ENCODE peak calls at places on chromosomes 13 and 19, in five cellular contexts. One of them, this sample, is unnamed.

GRCh38 chr19:35341565-35342225 is 6.0 kb upstream of the FFAR1 start:
- DNase-seq in hepatocyte: no peak
- DNase-seq in ascending aorta: no peak
- DNase-seq in Caco-2: no peak
- DNase-seq in fibroblast of mammary gland: no peak
- DNase-seq in this sample: no peak

GRCh38 chr19:49442354-49442753 is 1.0 kb upstream of the SLC17A7 start:
- DNase-seq in Caco-2: no peak
- DNase-seq in hepatocyte: no peak
- DNase-seq in ascending aorta: no peak
- DNase-seq in fibroblast of mammary gland: no peak
- DNase-seq in this sample: no peak

GRCh38 chr13:41500501-41500900 is 43.2 kb downstream of the RGCC start:
- DNase-seq in fibroblast of mammary gland: peak
- DNase-seq in ascending aorta: no peak
- DNase-seq in hepatocyte: no peak
- DNase-seq in Caco-2: no peak
- DNase-seq in this sample: no peak

GRCh38 chr19:47253970-47254369 is 2.4 kb upstream of the CCDC9 start:
- DNase-seq in fibroblast of mammary gland: no peak
- DNase-seq in ascending aorta: no peak
- DNase-seq in Caco-2: no peak
- DNase-seq in hepatocyte: no peak
- DNase-seq in this sample: no peak

GRCh38 chr19:5947435-5947834 is 30.5 kb downstream of the RANBP3 start:
- DNase-seq in Caco-2: no peak
- DNase-seq in fibroblast of mammary gland: peak
- DNase-seq in hepatocyte: peak
- DNase-seq in ascending aorta: peak
- DNase-seq in this sample: no peak

GRCh38 chr13:49996951-49997895 is at the start of gene TRIM13:
- DNase-seq in ascending aorta: peak
- DNase-seq in fibroblast of mammary gland: peak
- DNase-seq in Caco-2: peak
- DNase-seq in hepatocyte: peak
- DNase-seq in this sample: peak

GRCh38 chr19:49497047-49497789 is 984 bp downstream of the RPS11 start:
- DNase-seq in ascending aorta: peak
- DNase-seq in Caco-2: no peak
- DNase-seq in hepatocyte: peak
- DNase-seq in fibroblast of mammary gland: peak
- DNase-seq in this sample: no peak

GRCh38 chr19:5498817-5499535 is 43.8 kb downstream of the ZNRF4 start:
- DNase-seq in hepatocyte: no peak
- DNase-seq in Caco-2: no peak
- DNase-seq in fibroblast of mammary gland: no peak
- DNase-seq in ascending aorta: no peak
- DNase-seq in this sample: no peak

GRCh38 chr19:1054102-1055027 is 12.6 kb upstream of the ARHGAP45 start:
- DNase-seq in hepatocyte: no peak
- DNase-seq in ascending aorta: no peak
- DNase-seq in fibroblast of mammary gland: no peak
- DNase-seq in Caco-2: no peak
- DNase-seq in this sample: no peak

GRCh38 chr19:49492573-49493411 is 3.4 kb upstream of the RPS11 start:
- DNase-seq in Caco-2: no peak
- DNase-seq in ascending aorta: no peak
- DNase-seq in fibroblast of mammary gland: peak
- DNase-seq in hepatocyte: no peak
- DNase-seq in this sample: peak

GRCh38 chr19:49499030-49499670 is 2.9 kb downstream of the RPS11 start:
- DNase-seq in fibroblast of mammary gland: no peak
- DNase-seq in hepatocyte: no peak
- DNase-seq in ascending aorta: no peak
- DNase-seq in Caco-2: no peak
- DNase-seq in this sample: no peak

GRCh38 chr19:2103308-2103707 is 6.6 kb downstream of the IZUMO4 start:
- DNase-seq in hepatocyte: no peak
- DNase-seq in Caco-2: no peak
- DNase-seq in fibroblast of mammary gland: no peak
- DNase-seq in ascending aorta: no peak
- DNase-seq in this sample: no peak

GRCh38 chr13:62781866-62782265 is 1366.2 kb upstream of the PCDH20 start:
- DNase-seq in ascending aorta: no peak
- DNase-seq in fibroblast of mammary gland: no peak
- DNase-seq in hepatocyte: no peak
- DNase-seq in Caco-2: no peak
- DNase-seq in this sample: no peak

GRCh38 chr19:36771275-36772231 is 1.1 kb downstream of the ZNF850 start:
- DNase-seq in Caco-2: peak
- DNase-seq in ascending aorta: peak
- DNase-seq in fibroblast of mammary gland: peak
- DNase-seq in hepatocyte: peak
- DNase-seq in this sample: peak

GRCh38 chr13:23578411-23579071 is 8.3 kb downstream of the TNFRSF19 start:
- DNase-seq in hepatocyte: peak
- DNase-seq in Caco-2: peak
- DNase-seq in ascending aorta: peak
- DNase-seq in fibroblast of mammary gland: peak
- DNase-seq in this sample: no peak

GRCh38 chr13:32178763-32179162 is 136.4 kb downstream of the ZAR1L start:
- DNase-seq in fibroblast of mammary gland: no peak
- DNase-seq in hepatocyte: no peak
- DNase-seq in Caco-2: no peak
- DNase-seq in ascending aorta: no peak
- DNase-seq in this sample: no peak

GRCh38 chr19:53308339-53308811 is 25.2 kb upstream of the ZNF845 start:
- DNase-seq in fibroblast of mammary gland: peak
- DNase-seq in ascending aorta: no peak
- DNase-seq in Caco-2: no peak
- DNase-seq in hepatocyte: peak
- DNase-seq in this sample: no peak

GRCh38 chr19:43726736-43727592 is 11.1 kb downstream of the IRGC start:
- DNase-seq in Caco-2: no peak
- DNase-seq in fibroblast of mammary gland: peak
- DNase-seq in ascending aorta: no peak
- DNase-seq in hepatocyte: no peak
- DNase-seq in this sample: no peak

GRCh38 chr19:23981863-23982262 is 67.2 kb downstream of the ZNF726 start:
- DNase-seq in Caco-2: no peak
- DNase-seq in hepatocyte: no peak
- DNase-seq in fibroblast of mammary gland: no peak
- DNase-seq in ascending aorta: no peak
- DNase-seq in this sample: no peak

GRCh38 chr13:39765801-39766463 is 110.5 kb downstream of the COG6 start:
- DNase-seq in ascending aorta: no peak
- DNase-seq in hepatocyte: no peak
- DNase-seq in Caco-2: no peak
- DNase-seq in fibroblast of mammary gland: peak
- DNase-seq in this sample: no peak

GRCh38 chr13:87128006-87128405 is 543.2 kb upstream of the SLITRK5 start:
- DNase-seq in ascending aorta: no peak
- DNase-seq in fibroblast of mammary gland: peak
- DNase-seq in Caco-2: no peak
- DNase-seq in hepatocyte: no peak
- DNase-seq in this sample: no peak

DNA sequence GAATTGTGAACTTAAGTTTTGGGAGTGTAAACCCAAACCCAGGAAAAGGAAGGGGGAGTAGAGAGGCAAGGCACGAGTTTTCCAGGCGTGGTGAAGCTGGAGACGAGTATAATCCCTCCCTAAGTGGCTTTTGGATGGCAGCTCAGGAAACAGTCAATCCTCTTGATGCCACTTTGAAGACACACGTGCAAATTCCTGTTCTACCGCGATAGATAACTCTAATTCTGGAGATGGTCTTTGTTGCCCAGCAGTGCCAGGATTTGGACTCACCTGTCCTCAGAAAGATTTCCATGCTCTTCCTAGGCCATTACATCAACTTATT is 2.0 kb downstream of the HS6ST3 start:
- DNase-seq in fibroblast of mammary gland: no peak
- DNase-seq in hepatocyte: no peak
- DNase-seq in ascending aorta: no peak
- DNase-seq in Caco-2: no peak
- DNase-seq in this sample: no peak
- H3K4me3 ChIP-seq in fibroblast of mammary gland: no peak
- H3K4me3 ChIP-seq in hepatocyte: no peak
- H3K4me3 ChIP-seq in ascending aorta: peak
- H3K4me3 ChIP-seq in Caco-2: no peak
- H3K4me3 ChIP-seq in this sample: no peak

GRCh38 chr19:19758164-19758563 is 25.3 kb upstream of the ZNF14 start:
- DNase-seq in Caco-2: no peak
- DNase-seq in hepatocyte: no peak
- DNase-seq in fibroblast of mammary gland: no peak
- DNase-seq in ascending aorta: no peak
- DNase-seq in this sample: no peak
- TF ChIP-seq CTCF in Caco-2: no peak
- TF ChIP-seq CTCF in hepatocyte: no peak
- TF ChIP-seq CTCF in fibroblast of mammary gland: no peak
- TF ChIP-seq CTCF in ascending aorta: no peak
- TF ChIP-seq CTCF in this sample: no peak

DNA sequence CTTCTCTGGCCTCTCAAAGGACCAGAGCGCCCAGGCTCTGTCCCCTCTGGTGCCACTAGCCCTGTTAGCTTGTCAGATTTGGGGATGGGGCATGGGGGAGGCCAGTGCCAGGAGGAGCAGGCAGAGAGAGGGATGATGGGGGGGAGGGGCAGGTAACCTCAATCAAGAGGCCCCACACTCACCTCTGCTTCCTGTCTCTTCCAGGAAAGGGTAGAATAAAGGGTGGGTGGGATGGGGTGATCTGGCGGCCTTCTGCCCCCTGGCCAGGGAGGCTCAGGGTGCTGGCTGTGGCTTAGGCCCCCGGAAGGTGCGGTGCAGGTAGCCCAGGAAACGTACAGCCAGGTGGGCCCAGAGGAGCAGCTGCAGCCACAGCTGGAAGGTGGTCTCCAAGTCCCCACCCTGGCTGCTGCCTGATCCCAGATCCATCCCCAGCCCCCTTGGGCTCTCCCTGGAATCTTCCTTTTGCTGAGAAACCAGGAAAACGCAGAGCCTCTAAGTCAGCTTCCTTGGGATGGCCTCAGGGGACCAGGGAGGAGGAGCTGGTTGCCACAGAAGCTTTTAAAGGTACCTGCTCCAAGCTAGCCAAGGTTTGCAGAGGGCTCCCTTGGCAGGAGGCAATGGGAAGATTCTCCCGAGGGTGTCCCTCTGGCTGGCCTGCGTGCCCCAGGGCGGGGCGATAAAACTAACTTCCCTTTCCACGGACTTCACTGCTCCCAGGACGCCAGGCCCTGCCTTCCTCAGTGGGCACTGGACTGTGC is 5.3 kb downstream of the PRKACA start:
- DNase-seq in fibroblast of mammary gland: peak
- DNase-seq in hepatocyte: no peak
- DNase-seq in ascending aorta: no peak
- DNase-seq in Caco-2: no peak
- DNase-seq in this sample: no peak
- H3K4me3 ChIP-seq in fibroblast of mammary gland: no peak
- H3K4me3 ChIP-seq in hepatocyte: no peak
- H3K4me3 ChIP-seq in ascending aorta: peak
- H3K4me3 ChIP-seq in Caco-2: no peak
- H3K4me3 ChIP-seq in this sample: no peak

GRCh38 chr13:21259571-21260455 is 83.4 kb downstream of the MRPL57 start:
- DNase-seq in fibroblast of mammary gland: no peak
- DNase-seq in hepatocyte: no peak
- DNase-seq in Caco-2: no peak
- DNase-seq in ascending aorta: no peak
- DNase-seq in this sample: no peak
- TF ChIP-seq CTCF in fibroblast of mammary gland: no peak
- TF ChIP-seq CTCF in hepatocyte: no peak
- TF ChIP-seq CTCF in Caco-2: no peak
- TF ChIP-seq CTCF in ascending aorta: no peak
- TF ChIP-seq CTCF in this sample: no peak

GRCh38 chr19:56107626-56108351 is 13.3 kb downstream of the ZNF787 start:
- DNase-seq in ascending aorta: no peak
- DNase-seq in hepatocyte: no peak
- DNase-seq in Caco-2: no peak
- DNase-seq in fibroblast of mammary gland: no peak
- DNase-seq in this sample: no peak

GRCh38 chr19:56110515-56111448 is 10.3 kb downstream of the ZNF787 start:
- DNase-seq in hepatocyte: peak
- DNase-seq in ascending aorta: no peak
- DNase-seq in Caco-2: no peak
- DNase-seq in fibroblast of mammary gland: peak
- DNase-seq in this sample: peak

GRCh38 chr19:56106993-56107392 is 14.1 kb downstream of the ZNF787 start:
- DNase-seq in Caco-2: no peak
- DNase-seq in hepatocyte: no peak
- DNase-seq in fibroblast of mammary gland: no peak
- DNase-seq in ascending aorta: no peak
- DNase-seq in this sample: no peak

GRCh38 chr19:56108447-56109195 is 12.5 kb downstream of the ZNF787 start:
- DNase-seq in fibroblast of mammary gland: no peak
- DNase-seq in Caco-2: no peak
- DNase-seq in ascending aorta: no peak
- DNase-seq in hepatocyte: peak
- DNase-seq in this sample: no peak

DNA sequence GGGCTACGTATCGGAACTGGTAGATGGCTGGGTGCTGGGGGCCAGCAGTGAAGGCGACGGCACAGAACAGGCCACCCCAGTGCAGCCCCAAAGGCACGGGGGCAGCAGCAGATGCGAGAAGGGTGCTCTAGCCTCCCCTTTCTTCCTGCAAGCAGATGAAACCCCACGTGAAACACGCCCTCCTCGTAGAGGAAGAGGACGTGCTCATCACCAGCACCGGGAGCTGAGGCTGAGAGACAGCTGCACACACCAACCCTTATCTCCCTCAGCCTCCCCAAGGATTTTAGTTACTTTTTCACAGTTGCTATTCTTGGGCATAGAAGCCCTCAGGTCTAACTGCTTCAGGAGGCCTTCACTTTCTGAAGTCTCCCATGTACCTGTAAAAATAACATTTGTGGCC is 11.9 kb downstream of the ZNF787 start:
- DNase-seq in fibroblast of mammary gland: peak
- DNase-seq in Caco-2: no peak
- DNase-seq in hepatocyte: no peak
- DNase-seq in ascending aorta: no peak
- DNase-seq in this sample: no peak
- H3K4me3 ChIP-seq in fibroblast of mammary gland: no peak
- H3K4me3 ChIP-seq in Caco-2: no peak
- H3K4me3 ChIP-seq in hepatocyte: no peak
- H3K4me3 ChIP-seq in ascending aorta: no peak
- H3K4me3 ChIP-seq in this sample: no peak

GRCh38 chr19:21680026-21680425 is 87.4 kb downstream of the ZNF100 start:
- DNase-seq in Caco-2: no peak
- DNase-seq in ascending aorta: no peak
- DNase-seq in hepatocyte: no peak
- DNase-seq in fibroblast of mammary gland: no peak
- DNase-seq in this sample: no peak

GRCh38 chr19:21677696-21678418 is 89.5 kb downstream of the ZNF100 start:
- DNase-seq in hepatocyte: no peak
- DNase-seq in fibroblast of mammary gland: no peak
- DNase-seq in ascending aorta: no peak
- DNase-seq in Caco-2: no peak
- DNase-seq in this sample: no peak

GRCh38 chr19:21680679-21681078 is 86.7 kb downstream of the ZNF100 start:
- DNase-seq in ascending aorta: no peak
- DNase-seq in Caco-2: no peak
- DNase-seq in fibroblast of mammary gland: no peak
- DNase-seq in hepatocyte: no peak
- DNase-seq in this sample: no peak
- TF ChIP-seq CTCF in ascending aorta: no peak
- TF ChIP-seq CTCF in Caco-2: no peak
- TF ChIP-seq CTCF in fibroblast of mammary gland: no peak
- TF ChIP-seq CTCF in hepatocyte: no peak
- TF ChIP-seq CTCF in this sample: no peak